ENCODE peak calls at places on chromosome 17, in ten cellular contexts. One of them, this sample, is unnamed.
A peak's percentile ranks its signal among the peaks of the same experiment; 100 is the strongest.

GRCh38 chr17:53012364-53012763 is 810.4 kb upstream of the KIF2B start:
- DNase-seq in lung: no peak
- DNase-seq in tibial nerve: no peak
- DNase-seq in AG10803: no peak
- DNase-seq in HCT116: no peak
- DNase-seq in PC-9: no peak
- DNase-seq in ovary: no peak
- DNase-seq in IMR-90: no peak
- DNase-seq in A549: no peak
- DNase-seq in neural progenitor cell: peak; percentile 13
- DNase-seq in this sample: no peak

GRCh38 chr17:55584055-55584685 is 72.9 kb upstream of the SMIM36 start:
- DNase-seq in lung: no peak
- DNase-seq in tibial nerve: no peak
- DNase-seq in AG10803: peak; percentile 38
- DNase-seq in HCT116: no peak
- DNase-seq in PC-9: peak; percentile 88
- DNase-seq in ovary: no peak
- DNase-seq in IMR-90: peak; percentile 33
- DNase-seq in A549: peak; percentile 63
- DNase-seq in neural progenitor cell: no peak
- DNase-seq in this sample: peak; percentile 5

GRCh38 chr17:4852504-4853075 is 19.4 kb downstream of the MINK1 start:
- DNase-seq in lung: no peak
- DNase-seq in tibial nerve: no peak
- DNase-seq in AG10803: peak; percentile 70
- DNase-seq in HCT116: no peak
- DNase-seq in PC-9: no peak
- DNase-seq in ovary: no peak
- DNase-seq in IMR-90: peak; percentile 78
- DNase-seq in A549: peak; percentile 56
- DNase-seq in neural progenitor cell: no peak
- DNase-seq in this sample: peak; percentile 25

GRCh38 chr17:81004336-81005015 is 12.8 kb downstream of the CHMP6 start:
- DNase-seq in lung: no peak
- DNase-seq in tibial nerve: no peak
- DNase-seq in AG10803: no peak
- DNase-seq in HCT116: no peak
- DNase-seq in PC-9: no peak
- DNase-seq in ovary: no peak
- DNase-seq in IMR-90: no peak
- DNase-seq in A549: no peak
- DNase-seq in neural progenitor cell: peak; percentile 39
- DNase-seq in this sample: no peak

GRCh38 chr17:29018788-29019474 is 13.1 kb upstream of the SEZ6 start:
- DNase-seq in lung: no peak
- DNase-seq in tibial nerve: no peak
- DNase-seq in AG10803: no peak
- DNase-seq in HCT116: no peak
- DNase-seq in PC-9: no peak
- DNase-seq in ovary: no peak
- DNase-seq in IMR-90: no peak
- DNase-seq in A549: no peak
- DNase-seq in neural progenitor cell: peak; percentile 42
- DNase-seq in this sample: no peak

GRCh38 chr17:2545393-2545792 is 33.7 kb upstream of the METTL16 start:
- DNase-seq in lung: peak; percentile 75
- DNase-seq in tibial nerve: no peak
- DNase-seq in AG10803: no peak
- DNase-seq in HCT116: no peak
- DNase-seq in PC-9: no peak
- DNase-seq in ovary: no peak
- DNase-seq in IMR-90: no peak
- DNase-seq in A549: no peak
- DNase-seq in neural progenitor cell: no peak
- DNase-seq in this sample: no peak

GRCh38 chr17:46197526-46197925 is 4.3 kb upstream of the KANSL1 start:
- DNase-seq in lung: no peak
- DNase-seq in tibial nerve: no peak
- DNase-seq in AG10803: no peak
- DNase-seq in HCT116: no peak
- DNase-seq in PC-9: no peak
- DNase-seq in ovary: no peak
- DNase-seq in IMR-90: no peak
- DNase-seq in A549: no peak
- DNase-seq in neural progenitor cell: no peak
- DNase-seq in this sample: no peak

GRCh38 chr17:7575481-7575883 is 4.0 kb upstream of the CD68 start:
- DNase-seq in lung: no peak
- DNase-seq in tibial nerve: no peak
- DNase-seq in AG10803: no peak
- DNase-seq in HCT116: no peak
- DNase-seq in PC-9: no peak
- DNase-seq in ovary: no peak
- DNase-seq in IMR-90: no peak
- DNase-seq in A549: no peak
- DNase-seq in neural progenitor cell: no peak
- DNase-seq in this sample: no peak

GRCh38 chr17:41666708-41667279 is 21.9 kb upstream of the EIF1 start:
- DNase-seq in lung: peak; percentile 85
- DNase-seq in tibial nerve: peak; percentile 79
- DNase-seq in AG10803: peak; percentile 52
- DNase-seq in HCT116: peak; percentile 52
- DNase-seq in PC-9: peak; percentile 50
- DNase-seq in ovary: peak; percentile 77
- DNase-seq in IMR-90: peak; percentile 61
- DNase-seq in A549: peak; percentile 84
- DNase-seq in neural progenitor cell: peak; percentile 85
- DNase-seq in this sample: peak; percentile 95

GRCh38 chr17:7951143-7951792 is 19.3 kb downstream of the CNTROB start:
- DNase-seq in lung: no peak
- DNase-seq in tibial nerve: no peak
- DNase-seq in AG10803: no peak
- DNase-seq in HCT116: no peak
- DNase-seq in PC-9: no peak
- DNase-seq in ovary: no peak
- DNase-seq in IMR-90: no peak
- DNase-seq in A549: no peak
- DNase-seq in neural progenitor cell: no peak
- DNase-seq in this sample: no peak

GRCh38 chr17:2213291-2213960 is 90.2 kb downstream of the SMG6 start:
- DNase-seq in lung: no peak
- DNase-seq in tibial nerve: no peak
- DNase-seq in AG10803: peak; percentile 94
- DNase-seq in HCT116: no peak
- DNase-seq in PC-9: no peak
- DNase-seq in ovary: no peak
- DNase-seq in IMR-90: peak; percentile 71
- DNase-seq in A549: no peak
- DNase-seq in neural progenitor cell: no peak
- DNase-seq in this sample: no peak

GRCh38 chr17:80761421-80761871 is 216.8 kb downstream of the RPTOR start:
- DNase-seq in lung: no peak
- DNase-seq in tibial nerve: no peak
- DNase-seq in AG10803: peak; percentile 68
- DNase-seq in HCT116: peak; percentile 72
- DNase-seq in PC-9: peak; percentile 86
- DNase-seq in ovary: no peak
- DNase-seq in IMR-90: peak; percentile 88
- DNase-seq in A549: no peak
- DNase-seq in neural progenitor cell: no peak
- DNase-seq in this sample: peak; percentile 19

GRCh38 chr17:36674278-36674650 is 72.9 kb downstream of the MRM1 start:
- DNase-seq in lung: no peak
- DNase-seq in tibial nerve: no peak
- DNase-seq in AG10803: no peak
- DNase-seq in HCT116: no peak
- DNase-seq in PC-9: no peak
- DNase-seq in ovary: no peak
- DNase-seq in IMR-90: no peak
- DNase-seq in A549: no peak
- DNase-seq in neural progenitor cell: no peak
- DNase-seq in this sample: no peak

GRCh38 chr17:47821424-47822379 is at the start of gene OSBPL7:
- DNase-seq in lung: peak; percentile 83
- DNase-seq in tibial nerve: no peak
- DNase-seq in AG10803: peak; percentile 74
- DNase-seq in HCT116: peak; percentile 63
- DNase-seq in PC-9: peak; percentile 90
- DNase-seq in ovary: peak; percentile 71
- DNase-seq in IMR-90: peak; percentile 87
- DNase-seq in A549: peak; percentile 79
- DNase-seq in neural progenitor cell: peak; percentile 79
- DNase-seq in this sample: peak; percentile 92
- TF ChIP-seq CTCF in lung: peak; percentile 3
- TF ChIP-seq CTCF in tibial nerve: no peak
- TF ChIP-seq CTCF in AG10803: peak; percentile 2
- TF ChIP-seq CTCF in HCT116: peak; percentile 62
- TF ChIP-seq CTCF in PC-9: no peak
- TF ChIP-seq CTCF in ovary: no peak
- TF ChIP-seq CTCF in IMR-90: peak; percentile 31
- TF ChIP-seq CTCF in A549: peak; percentile 58
- TF ChIP-seq CTCF in neural progenitor cell: peak; percentile 29
- TF ChIP-seq CTCF in this sample: no peak

DNA sequence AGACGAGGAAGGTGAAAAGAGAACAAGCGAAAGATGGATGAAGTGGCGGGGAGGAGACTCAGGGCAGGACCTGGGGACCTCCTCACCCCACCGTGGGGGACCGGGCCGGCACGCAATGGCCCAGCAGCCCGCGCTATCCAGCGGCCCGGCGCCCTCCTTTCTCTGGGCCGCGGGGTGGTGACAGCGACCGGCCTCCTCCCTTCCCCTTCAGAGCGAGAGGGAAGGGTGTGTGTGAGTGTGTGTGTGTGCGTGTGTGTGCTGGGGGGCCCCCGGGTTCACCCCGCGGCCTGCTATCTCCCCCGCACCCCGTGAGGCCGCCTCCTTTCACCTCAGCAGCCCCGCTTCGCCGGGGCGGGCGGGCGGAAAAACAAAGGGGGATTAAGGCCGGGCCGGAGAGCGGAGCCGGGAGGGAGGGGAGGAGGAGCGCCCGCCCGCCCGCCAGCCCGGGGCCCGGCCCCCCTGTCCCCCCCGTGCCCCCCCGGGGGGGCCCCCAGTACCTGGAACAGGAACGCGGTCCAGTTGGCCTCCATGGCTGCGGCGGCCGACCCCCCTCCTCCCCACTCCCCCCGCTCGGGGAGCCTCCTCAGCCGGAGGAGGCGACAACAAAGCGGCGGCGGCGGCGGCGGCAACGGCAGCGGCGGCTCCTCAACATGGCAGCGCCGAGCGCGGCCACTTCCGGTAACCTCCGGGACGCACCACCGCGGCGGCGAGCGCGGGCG is at the start of gene VEZF1:
- DNase-seq in lung: peak; percentile 81
- DNase-seq in tibial nerve: peak; percentile 42
- DNase-seq in AG10803: peak; percentile 69
- DNase-seq in HCT116: peak; percentile 48
- DNase-seq in PC-9: no peak
- DNase-seq in ovary: peak; percentile 81
- DNase-seq in IMR-90: peak; percentile 44
- DNase-seq in A549: peak; percentile 85
- DNase-seq in neural progenitor cell: peak; percentile 95
- DNase-seq in this sample: peak; percentile 66
- TF ChIP-seq CTCF in lung: no peak
- TF ChIP-seq CTCF in tibial nerve: no peak
- TF ChIP-seq CTCF in AG10803: no peak
- TF ChIP-seq CTCF in HCT116: no peak
- TF ChIP-seq CTCF in PC-9: no peak
- TF ChIP-seq CTCF in ovary: no peak
- TF ChIP-seq CTCF in IMR-90: no peak
- TF ChIP-seq CTCF in A549: no peak
- TF ChIP-seq CTCF in neural progenitor cell: no peak
- TF ChIP-seq CTCF in this sample: no peak

DNA sequence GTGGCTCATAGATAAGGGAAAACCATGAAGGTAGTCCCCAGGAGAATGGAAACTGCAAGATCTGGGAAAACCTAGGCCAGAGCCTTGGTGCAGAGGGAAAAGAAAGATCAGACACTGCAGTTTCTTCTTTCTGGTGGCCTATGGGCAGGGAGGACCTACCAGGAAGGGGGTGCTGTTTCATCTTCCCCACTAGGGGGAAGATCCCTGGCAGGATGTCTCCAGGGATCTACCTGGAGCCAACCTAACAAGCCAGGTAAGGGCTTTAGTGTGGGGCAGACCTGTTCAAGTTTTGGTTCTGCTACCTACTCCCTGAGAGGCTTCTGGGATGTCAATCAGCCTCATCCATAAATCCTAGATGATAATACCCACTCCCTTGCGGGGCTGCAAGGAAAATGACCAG is 21.4 kb downstream of the TOM1L2 start:
- DNase-seq in lung: no peak
- DNase-seq in tibial nerve: no peak
- DNase-seq in AG10803: no peak
- DNase-seq in HCT116: no peak
- DNase-seq in PC-9: no peak
- DNase-seq in ovary: no peak
- DNase-seq in IMR-90: no peak
- DNase-seq in A549: no peak
- DNase-seq in neural progenitor cell: no peak
- DNase-seq in this sample: no peak
- TF ChIP-seq CTCF in lung: no peak
- TF ChIP-seq CTCF in tibial nerve: no peak
- TF ChIP-seq CTCF in AG10803: no peak
- TF ChIP-seq CTCF in HCT116: no peak
- TF ChIP-seq CTCF in PC-9: peak; percentile 52
- TF ChIP-seq CTCF in ovary: no peak
- TF ChIP-seq CTCF in IMR-90: peak; percentile 22
- TF ChIP-seq CTCF in A549: no peak
- TF ChIP-seq CTCF in neural progenitor cell: peak; percentile 22
- TF ChIP-seq CTCF in this sample: peak; percentile 17

GRCh38 chr17:74779948-74780400 is 3.8 kb upstream of the NAT9 start:
- DNase-seq in lung: peak; percentile 65
- DNase-seq in tibial nerve: no peak
- DNase-seq in AG10803: no peak
- DNase-seq in HCT116: no peak
- DNase-seq in PC-9: no peak
- DNase-seq in ovary: no peak
- DNase-seq in IMR-90: no peak
- DNase-seq in A549: no peak
- DNase-seq in neural progenitor cell: no peak
- DNase-seq in this sample: no peak

GRCh38 chr17:74782571-74782970 is 6.4 kb upstream of the NAT9 start:
- DNase-seq in lung: no peak
- DNase-seq in tibial nerve: no peak
- DNase-seq in AG10803: no peak
- DNase-seq in HCT116: no peak
- DNase-seq in PC-9: no peak
- DNase-seq in ovary: no peak
- DNase-seq in IMR-90: no peak
- DNase-seq in A549: no peak
- DNase-seq in neural progenitor cell: no peak
- DNase-seq in this sample: no peak

GRCh38 chr17:74777884-74778490 is 1.8 kb upstream of the NAT9 start:
- DNase-seq in lung: no peak
- DNase-seq in tibial nerve: no peak
- DNase-seq in AG10803: no peak
- DNase-seq in HCT116: no peak
- DNase-seq in PC-9: no peak
- DNase-seq in ovary: no peak
- DNase-seq in IMR-90: no peak
- DNase-seq in A549: no peak
- DNase-seq in neural progenitor cell: no peak
- DNase-seq in this sample: no peak

GRCh38 chr17:74778960-74779359 is 2.8 kb upstream of the NAT9 start:
- DNase-seq in lung: no peak
- DNase-seq in tibial nerve: no peak
- DNase-seq in AG10803: no peak
- DNase-seq in HCT116: no peak
- DNase-seq in PC-9: peak; percentile 53
- DNase-seq in ovary: no peak
- DNase-seq in IMR-90: peak; percentile 72
- DNase-seq in A549: no peak
- DNase-seq in neural progenitor cell: no peak
- DNase-seq in this sample: no peak

GRCh38 chr17:74780443-74781238 is 4.5 kb upstream of the NAT9 start:
- DNase-seq in lung: no peak
- DNase-seq in tibial nerve: no peak
- DNase-seq in AG10803: no peak
- DNase-seq in HCT116: peak; percentile 61
- DNase-seq in PC-9: peak; percentile 34
- DNase-seq in ovary: no peak
- DNase-seq in IMR-90: no peak
- DNase-seq in A549: peak; percentile 76
- DNase-seq in neural progenitor cell: peak; percentile 74
- DNase-seq in this sample: peak; percentile 45
- TF ChIP-seq CTCF in lung: no peak
- TF ChIP-seq CTCF in tibial nerve: peak; percentile 18
- TF ChIP-seq CTCF in AG10803: peak; percentile 15
- TF ChIP-seq CTCF in HCT116: peak; percentile 99
- TF ChIP-seq CTCF in PC-9: peak; percentile 38
- TF ChIP-seq CTCF in ovary: no peak
- TF ChIP-seq CTCF in IMR-90: peak; percentile 24
- TF ChIP-seq CTCF in A549: peak; percentile 71
- TF ChIP-seq CTCF in neural progenitor cell: peak; percentile 70
- TF ChIP-seq CTCF in this sample: no peak